ENCODE peak calls at places on chromosomes 16 and 17, in nine cellular contexts. I, A, P, O, L, C, G, N and K are unnamed samples.

GRCh38 chr17:57442914-57443571 is 186.7 kb downstream of the MSI2 start:
- DNase-seq in I (no peak), A (no peak), P (no peak), O (peak; percentile 43), L (peak; percentile 65), C (no peak), G (no peak), N (peak; percentile 67), K (peak; percentile 38)

GRCh38 chr17:41329279-41329925 is 13.9 kb upstream of the KRTAP17-1 start:
- DNase-seq in I (peak; percentile 77), A (peak; percentile 55), P (no peak), O (peak; percentile 56), L (no peak), C (no peak), G (peak; percentile 59), N (no peak), K (no peak)

GRCh38 chr16:49492090-49492801 is 118.6 kb downstream of the C16orf78 start:
- DNase-seq in I (peak; percentile 63), A (no peak), P (no peak), O (peak; percentile 35), L (peak; percentile 32), C (peak; percentile 64), G (peak; percentile 49), N (no peak), K (peak; percentile 40)

GRCh38 chr17:4074831-4075495 is 67.9 kb downstream of the ZZEF1 start:
- DNase-seq in I (no peak), A (no peak), P (no peak), O (no peak), L (no peak), C (no peak), G (peak; percentile 53), N (peak; percentile 32), K (peak; percentile 81)

GRCh38 chr17:12296120-12296727 is 275.5 kb downstream of the MAP2K4 start:
- DNase-seq in I (no peak), A (peak; percentile 15), P (no peak), O (no peak), L (no peak), C (no peak), G (no peak), N (peak; percentile 26), K (peak; percentile 49)

GRCh38 chr16:18041864-18042834 is 294.4 kb downstream of the NPIPA8 start:
- DNase-seq in I (no peak), A (no peak), P (no peak), O (peak; percentile 20), L (no peak), C (no peak), G (no peak), N (no peak), K (no peak)

GRCh38 chr16:57519796-57520360 is 16.5 kb downstream of the CCDC102A start:
- DNase-seq in I (peak; percentile 84), A (peak; percentile 53), P (no peak), O (peak; percentile 83), L (peak; percentile 81), C (peak; percentile 82), G (peak; percentile 80), N (peak; percentile 59), K (peak; percentile 80)

GRCh38 chr17:79861371-79862216 is 22.4 kb upstream of the CBX4 start:
- DNase-seq in I (no peak), A (no peak), P (no peak), O (peak; percentile 22), L (peak; percentile 14), C (no peak), G (no peak), N (no peak), K (no peak)

GRCh38 chr16:57485091-57485915 is 990 bp downstream of the DOK4 start:
- DNase-seq in I (no peak), A (no peak), P (no peak), O (peak; percentile 74), L (no peak), C (no peak), G (no peak), N (no peak), K (no peak)

GRCh38 chr17:2068589-2069051 is 13.7 kb downstream of the HIC1 start:
- DNase-seq in I (peak; percentile 90), A (no peak), P (no peak), O (no peak), L (no peak), C (no peak), G (no peak), N (no peak), K (no peak)

GRCh38 chr17:48506246-48506645 is 24.6 kb downstream of the HOXB1 start:
- DNase-seq in I (no peak), A (no peak), P (no peak), O (no peak), L (no peak), C (no peak), G (no peak), N (no peak), K (no peak)

GRCh38 chr17:33436321-33436720 is 143.2 kb upstream of the ASIC2 start:
- DNase-seq in I (no peak), A (peak; percentile 13), P (no peak), O (no peak), L (no peak), C (no peak), G (no peak), N (no peak), K (no peak)

GRCh38 chr17:78828470-78829185 is 12.0 kb downstream of the USP36 start:
- DNase-seq in I (peak; percentile 79), A (peak; percentile 73), P (no peak), O (no peak), L (no peak), C (no peak), G (peak; percentile 56), N (no peak), K (no peak)
- TF ChIP-seq CTCF in I (peak; percentile 80), A (peak; percentile 81), P (peak; percentile 58), O (no peak), L (no peak), C (no peak), G (peak; percentile 41), N (peak; percentile 12), K (no peak)

GRCh38 chr17:36506249-36506826 is 19.9 kb downstream of the ZNHIT3 start:
- DNase-seq in I (no peak), A (no peak), P (no peak), O (no peak), L (no peak), C (no peak), G (no peak), N (no peak), K (no peak)

GRCh38 chr17:36503456-36504155 is 17.1 kb downstream of the ZNHIT3 start:
- DNase-seq in I (no peak), A (no peak), P (no peak), O (no peak), L (no peak), C (no peak), G (no peak), N (no peak), K (no peak)

GRCh38 chr17:36505171-36505570 is 18.7 kb downstream of the ZNHIT3 start:
- DNase-seq in I (peak; percentile 35), A (no peak), P (no peak), O (no peak), L (no peak), C (no peak), G (no peak), N (no peak), K (no peak)

GRCh38 chr17:36501963-36502362 is 15.5 kb downstream of the ZNHIT3 start:
- DNase-seq in I (no peak), A (no peak), P (no peak), O (no peak), L (no peak), C (no peak), G (no peak), N (no peak), K (no peak)

DNA sequence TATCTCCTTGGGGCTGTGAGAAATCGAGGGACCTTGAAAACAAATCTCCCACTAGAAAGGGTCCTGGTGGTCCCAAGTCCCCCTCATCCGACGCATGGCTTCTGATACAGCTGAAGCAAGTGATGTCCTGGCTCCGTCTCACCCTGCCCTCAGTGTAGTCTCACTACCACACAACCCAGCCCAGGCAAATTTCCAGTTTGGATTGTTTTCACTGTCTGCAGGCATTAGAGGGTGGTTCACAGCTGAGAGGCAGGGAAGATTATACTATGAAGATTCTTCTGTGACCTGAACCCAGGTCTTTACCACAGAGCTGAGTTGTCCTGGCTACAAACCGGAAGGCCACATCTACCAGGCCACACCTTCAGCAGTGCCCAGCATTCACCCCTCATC is 17.7 kb downstream of the ZNHIT3 start:
- DNase-seq in I (no peak), A (no peak), P (no peak), O (no peak), L (no peak), C (no peak), G (no peak), N (no peak), K (no peak)
- H3K4me3 ChIP-seq in I (no peak overlapping the region), A (no peak overlapping the region), P (no peak overlapping the region), O (no peak overlapping the region), L (no peak overlapping the region), C (no peak overlapping the region), G (no peak overlapping the region), N (no peak overlapping the region), K (no peak overlapping the region)

DNA sequence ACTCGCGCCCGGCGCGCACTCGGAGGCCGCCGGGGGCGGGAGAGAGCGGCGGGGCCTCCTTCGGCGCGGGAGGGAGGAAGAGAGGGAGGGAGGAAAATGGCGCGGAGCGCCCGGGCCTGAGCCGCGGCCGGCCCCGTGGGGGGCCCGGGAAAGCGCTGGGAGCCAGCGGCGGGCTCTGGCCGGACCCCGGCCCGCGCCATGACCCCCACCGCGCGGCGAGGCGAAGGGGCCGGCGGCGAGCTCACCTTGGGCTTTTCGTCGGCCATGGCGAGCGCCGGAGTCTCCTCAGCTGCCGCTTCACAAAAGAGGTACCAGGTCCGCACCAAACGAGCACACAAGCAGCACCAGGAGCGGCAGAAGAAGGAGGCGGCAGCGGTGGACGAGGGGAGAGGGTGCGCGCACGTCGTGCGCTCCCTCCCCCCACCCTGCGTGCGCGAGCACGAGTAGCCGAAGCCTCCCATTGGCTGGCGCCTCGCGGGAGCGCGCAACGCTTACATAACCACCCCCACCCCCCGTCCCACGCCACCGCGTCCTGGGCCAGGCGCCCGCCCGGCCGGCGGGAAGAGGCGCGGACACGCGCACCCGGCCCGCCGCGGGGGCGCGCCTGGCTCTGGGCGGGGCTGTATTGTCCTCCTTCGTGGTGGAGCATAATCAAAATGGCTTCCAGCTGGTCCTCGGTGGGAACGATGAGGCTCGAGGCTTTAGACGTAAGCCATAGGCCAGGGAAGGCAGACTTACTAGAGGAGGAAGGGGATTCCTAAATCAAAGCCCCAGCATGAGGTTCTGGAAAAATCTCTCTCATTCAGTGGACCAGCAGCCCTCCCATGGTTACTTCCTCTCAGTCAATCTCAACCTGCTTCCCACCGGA is at the start of gene SUMO2:
- DNase-seq in I (peak; percentile 98), A (peak; percentile 88), P (peak; percentile 55), O (peak; percentile 97), L (peak; percentile 95), C (peak; percentile 97), G (peak; percentile 97), N (peak; percentile 99), K (peak; percentile 99)
- TF ChIP-seq CTCF in I (no peak), A (peak; percentile 19), P (peak; percentile 43), O (no peak), L (no peak), C (no peak), G (no peak), N (peak; percentile 7), K (peak; percentile 32)

DNA sequence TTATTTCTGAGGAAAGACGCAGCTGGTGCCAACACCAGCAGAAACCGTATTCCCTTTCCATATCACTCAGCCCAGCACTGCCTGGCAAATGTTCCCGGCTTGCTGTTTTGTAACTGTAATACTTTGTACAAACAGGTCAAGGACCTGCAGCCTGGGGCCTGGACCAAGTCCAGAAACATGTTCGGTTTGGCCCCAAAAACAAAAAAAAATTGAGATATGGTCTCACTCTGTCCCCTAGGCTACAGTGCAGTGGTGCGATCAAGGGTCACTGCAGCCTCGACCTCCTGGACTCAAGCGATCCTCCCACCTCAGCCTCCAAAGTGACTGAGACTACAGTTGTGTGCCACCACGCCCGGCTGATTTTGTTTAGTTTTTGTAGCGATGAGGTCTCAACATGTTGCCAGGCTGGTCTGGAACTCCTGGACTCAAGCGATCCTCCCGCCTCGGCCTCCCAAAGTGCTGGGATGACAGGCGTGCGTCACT is 1.2 kb downstream of the HAGH start:
- DNase-seq in I (no peak), A (no peak), P (no peak), O (no peak), L (no peak), C (no peak), G (no peak), N (no peak), K (no peak)
- H3K4me3 ChIP-seq in I (peak overlapping the region; percentile 47), A (peak overlapping the region; percentile 98), P (peak overlapping the region; percentile 99), O (peak overlapping the region; percentile 56), L (peak overlapping the region; percentile 50), C (peak overlapping the region; percentile 96), G (peak overlapping the region; percentile 90), N (peak overlapping the region; percentile 87), K (peak overlapping the region; percentile 54)